ENCODE peak calls at places on chromosomes 3 and 15, in four cellular contexts. One of them, this sample, is unnamed.

GRCh38 chr3:16203031-16203430 is 28.6 kb downstream of the GALNT15 start:
- DNase-seq in heart left ventricle: no peak
- DNase-seq in NCI-H2029: no peak
- DNase-seq in fibroblast of pulmonary artery: peak; percentile 33
- DNase-seq in this sample: no peak

GRCh38 chr3:195150194-195151118 is 120.5 kb downstream of the XXYLT1 start:
- DNase-seq in heart left ventricle: peak; percentile 84
- DNase-seq in NCI-H2029: peak; percentile 97
- DNase-seq in fibroblast of pulmonary artery: peak; percentile 95
- DNase-seq in this sample: no peak

GRCh38 chr15:90376789-90377188 is 11.3 kb upstream of the IQGAP1 start:
- DNase-seq in heart left ventricle: no peak
- DNase-seq in NCI-H2029: no peak
- DNase-seq in fibroblast of pulmonary artery: no peak
- DNase-seq in this sample: peak; percentile 96

GRCh38 chr3:11498646-11499045 is 145.1 kb downstream of the VGLL4 start:
- DNase-seq in heart left ventricle: no peak
- DNase-seq in NCI-H2029: peak; percentile 78
- DNase-seq in fibroblast of pulmonary artery: peak; percentile 87
- DNase-seq in this sample: no peak

GRCh38 chr15:100714034-100714748 is 111.8 kb downstream of the ASB7 start:
- DNase-seq in heart left ventricle: no peak
- DNase-seq in NCI-H2029: no peak
- DNase-seq in fibroblast of pulmonary artery: no peak
- DNase-seq in this sample: no peak

GRCh38 chr3:159882784-159883779 is 105.6 kb upstream of the IL12A start:
- DNase-seq in heart left ventricle: no peak
- DNase-seq in NCI-H2029: no peak
- DNase-seq in fibroblast of pulmonary artery: peak; percentile 32
- DNase-seq in this sample: no peak

GRCh38 chr3:111338059-111338698 is 203.8 kb upstream of the CD96 start:
- DNase-seq in heart left ventricle: no peak
- DNase-seq in NCI-H2029: peak; percentile 40
- DNase-seq in fibroblast of pulmonary artery: peak; percentile 89
- DNase-seq in this sample: peak; percentile 76

GRCh38 chr3:184186184-184186901 is at the start of gene ABCF3:
- DNase-seq in heart left ventricle: peak; percentile 72
- DNase-seq in NCI-H2029: no peak
- DNase-seq in fibroblast of pulmonary artery: peak; percentile 56
- DNase-seq in this sample: no peak

GRCh38 chr15:45212493-45212892 is 24.7 kb upstream of the SHF start:
- DNase-seq in heart left ventricle: no peak
- DNase-seq in NCI-H2029: no peak
- DNase-seq in fibroblast of pulmonary artery: no peak
- DNase-seq in this sample: no peak

GRCh38 chr3:38655708-38656300 is 6.3 kb upstream of the SCN5A start:
- DNase-seq in heart left ventricle: no peak
- DNase-seq in NCI-H2029: peak; percentile 4
- DNase-seq in fibroblast of pulmonary artery: peak; percentile 52
- DNase-seq in this sample: peak; percentile 70

GRCh38 chr3:155242342-155242741 is 51.1 kb downstream of the STRIT1 start:
- DNase-seq in heart left ventricle: no peak
- DNase-seq in NCI-H2029: no peak
- DNase-seq in fibroblast of pulmonary artery: peak; percentile 15
- DNase-seq in this sample: no peak

GRCh38 chr15:35784745-35785144 is 238.8 kb upstream of the DPH6 start:
- DNase-seq in heart left ventricle: no peak
- DNase-seq in NCI-H2029: no peak
- DNase-seq in fibroblast of pulmonary artery: peak; percentile 22
- DNase-seq in this sample: peak; percentile 16

GRCh38 chr15:66751579-66751978 is 49.5 kb downstream of the SMAD6 start:
- DNase-seq in heart left ventricle: no peak
- DNase-seq in NCI-H2029: peak; percentile 67
- DNase-seq in fibroblast of pulmonary artery: no peak
- DNase-seq in this sample: peak; percentile 71

GRCh38 chr3:196207833-196208607 is 3.2 kb downstream of the ZDHHC19 start:
- DNase-seq in heart left ventricle: peak; percentile 66
- DNase-seq in NCI-H2029: peak; percentile 69
- DNase-seq in fibroblast of pulmonary artery: no peak
- DNase-seq in this sample: no peak

GRCh38 chr3:153734777-153735551 is 386.2 kb upstream of the ARHGEF26 start:
- DNase-seq in heart left ventricle: no peak
- DNase-seq in NCI-H2029: no peak
- DNase-seq in fibroblast of pulmonary artery: peak; percentile 29
- DNase-seq in this sample: no peak

GRCh38 chr15:85496551-85497545 is 116.4 kb downstream of the AKAP13 start:
- DNase-seq in heart left ventricle: no peak
- DNase-seq in NCI-H2029: peak; percentile 49
- DNase-seq in fibroblast of pulmonary artery: no peak
- DNase-seq in this sample: no peak

GRCh38 chr3:46359748-46360509 is 6.0 kb downstream of the CCR2 start:
- DNase-seq in heart left ventricle: no peak
- DNase-seq in NCI-H2029: peak; percentile 92
- DNase-seq in fibroblast of pulmonary artery: no peak
- DNase-seq in this sample: no peak

GRCh38 chr3:5160926-5161858 is 26.3 kb upstream of the EDEM1 start:
- DNase-seq in heart left ventricle: no peak
- DNase-seq in NCI-H2029: peak; percentile 66
- DNase-seq in fibroblast of pulmonary artery: peak; percentile 6
- DNase-seq in this sample: no peak

GRCh38 chr15:68177747-68178146 is 27.4 kb downstream of the CALML4 start:
- DNase-seq in heart left ventricle: no peak
- DNase-seq in NCI-H2029: no peak
- DNase-seq in fibroblast of pulmonary artery: peak; percentile 57
- DNase-seq in this sample: no peak

GRCh38 chr3:122353215-122353614 is 28.2 kb downstream of the CSTA start:
- DNase-seq in heart left ventricle: no peak
- DNase-seq in NCI-H2029: no peak
- DNase-seq in fibroblast of pulmonary artery: no peak
- DNase-seq in this sample: no peak

GRCh38 chr3:9250236-9250635 is 790 bp upstream of the SRGAP3 start:
- DNase-seq in heart left ventricle: no peak
- DNase-seq in NCI-H2029: no peak
- DNase-seq in fibroblast of pulmonary artery: no peak
- DNase-seq in this sample: peak; percentile 22

GRCh38 chr3:111808439-111808838 is 50.6 kb upstream of the PHLDB2 start:
- DNase-seq in heart left ventricle: no peak
- DNase-seq in NCI-H2029: no peak
- DNase-seq in fibroblast of pulmonary artery: peak; percentile 51
- DNase-seq in this sample: no peak

GRCh38 chr15:80984856-80985255 is 4.8 kb downstream of the MESD start:
- DNase-seq in heart left ventricle: no peak
- DNase-seq in NCI-H2029: no peak
- DNase-seq in fibroblast of pulmonary artery: no peak
- DNase-seq in this sample: no peak

GRCh38 chr3:46958469-46959168 is 17.9 kb downstream of the CCDC12 start:
- DNase-seq in heart left ventricle: peak; percentile 0
- DNase-seq in NCI-H2029: no peak
- DNase-seq in fibroblast of pulmonary artery: no peak
- DNase-seq in this sample: no peak

GRCh38 chr3:164791263-164791662 is 287.0 kb downstream of the SI start:
- DNase-seq in heart left ventricle: no peak
- DNase-seq in NCI-H2029: no peak
- DNase-seq in fibroblast of pulmonary artery: no peak
- DNase-seq in this sample: no peak

GRCh38 chr3:42895332-42895868 is 10.5 kb upstream of the ZNF662 start:
- DNase-seq in heart left ventricle: no peak
- DNase-seq in NCI-H2029: peak; percentile 53
- DNase-seq in fibroblast of pulmonary artery: no peak
- DNase-seq in this sample: no peak

GRCh38 chr3:71962561-71963240 is 177.8 kb upstream of the PROK2 start:
- DNase-seq in heart left ventricle: no peak
- DNase-seq in NCI-H2029: no peak
- DNase-seq in fibroblast of pulmonary artery: peak; percentile 4
- DNase-seq in this sample: no peak

GRCh38 chr15:65412556-65412955 is 10.2 kb downstream of the IGDCC4 start:
- DNase-seq in heart left ventricle: no peak
- DNase-seq in NCI-H2029: no peak
- DNase-seq in fibroblast of pulmonary artery: no peak
- DNase-seq in this sample: no peak

GRCh38 chr3:188673509-188674239 is 498.1 kb upstream of the TPRG1 start:
- DNase-seq in heart left ventricle: no peak
- DNase-seq in NCI-H2029: no peak
- DNase-seq in fibroblast of pulmonary artery: peak; percentile 96
- DNase-seq in this sample: no peak

GRCh38 chr3:4800595-4800994 is 178.6 kb upstream of the BHLHE40 start:
- DNase-seq in heart left ventricle: no peak
- DNase-seq in NCI-H2029: no peak
- DNase-seq in fibroblast of pulmonary artery: no peak
- DNase-seq in this sample: no peak

GRCh38 chr3:23747841-23748240 is 57.9 kb upstream of the UBE2E1 start:
- DNase-seq in heart left ventricle: no peak
- DNase-seq in NCI-H2029: no peak
- DNase-seq in fibroblast of pulmonary artery: no peak
- DNase-seq in this sample: no peak

GRCh38 chr15:81001180-81002003 is 669 bp downstream of the TLNRD1 start:
- DNase-seq in heart left ventricle: peak; percentile 84
- DNase-seq in NCI-H2029: no peak
- DNase-seq in fibroblast of pulmonary artery: peak; percentile 48
- DNase-seq in this sample: no peak

GRCh38 chr3:179769411-179770247 is 116.8 kb downstream of the USP13 start:
- DNase-seq in heart left ventricle: no peak
- DNase-seq in NCI-H2029: no peak
- DNase-seq in fibroblast of pulmonary artery: no peak
- DNase-seq in this sample: peak; percentile 11